ENCODE peak calls at places on chromosome 2, in ten cellular contexts. One of them, this sample, is unnamed.

GRCh38 chr2:128359841-128360240 is 41.2 kb upstream of the HS6ST1 start:
- DNase-seq in iPS DF 19.7: no peak
- DNase-seq in stimulated activated CD4-positive, alpha-beta T cell treated with anti-CD3 and anti-CD28 coated beads, Interleukin-2, amount 100 ng/mL, for 48 hours: no peak
- DNase-seq in G401: no peak
- DNase-seq in endothelial cell: no peak
- DNase-seq in amygdala: no peak
- DNase-seq in NCI-H510A treated with DMSO at 0.1 percent for 48 hours: no peak
- DNase-seq in hepatic stellate cell: no peak
- DNase-seq in WERI-Rb-1: no peak
- DNase-seq in GM12892: no peak
- DNase-seq in this sample: no peak

GRCh38 chr2:164792316-164793127 is 49.1 kb downstream of the COBLL1 start:
- DNase-seq in hepatic stellate cell: no peak
- DNase-seq in endothelial cell: no peak
- DNase-seq in stimulated activated CD4-positive, alpha-beta T cell treated with anti-CD3 and anti-CD28 coated beads, Interleukin-2, amount 100 ng/mL, for 48 hours: no peak
- DNase-seq in iPS DF 19.7: no peak
- DNase-seq in WERI-Rb-1: no peak
- DNase-seq in GM12892: no peak
- DNase-seq in amygdala: no peak
- DNase-seq in NCI-H510A treated with DMSO at 0.1 percent for 48 hours: no peak
- DNase-seq in G401: no peak
- DNase-seq in this sample: no peak

GRCh38 chr2:170554278-170554955 is 160.7 kb upstream of the SP5 start:
- DNase-seq in G401: no peak
- DNase-seq in NCI-H510A treated with DMSO at 0.1 percent for 48 hours: no peak
- DNase-seq in endothelial cell: no peak
- DNase-seq in stimulated activated CD4-positive, alpha-beta T cell treated with anti-CD3 and anti-CD28 coated beads, Interleukin-2, amount 100 ng/mL, for 48 hours: no peak
- DNase-seq in GM12892: no peak
- DNase-seq in WERI-Rb-1: no peak
- DNase-seq in hepatic stellate cell: no peak
- DNase-seq in iPS DF 19.7: no peak
- DNase-seq in amygdala: no peak
- DNase-seq in this sample: no peak

GRCh38 chr2:157468931-157469708 is 25.2 kb upstream of the CYTIP start:
- DNase-seq in NCI-H510A treated with DMSO at 0.1 percent for 48 hours: no peak
- DNase-seq in hepatic stellate cell: peak; percentile 46
- DNase-seq in WERI-Rb-1: no peak
- DNase-seq in G401: no peak
- DNase-seq in stimulated activated CD4-positive, alpha-beta T cell treated with anti-CD3 and anti-CD28 coated beads, Interleukin-2, amount 100 ng/mL, for 48 hours: no peak
- DNase-seq in GM12892: no peak
- DNase-seq in iPS DF 19.7: no peak
- DNase-seq in endothelial cell: no peak
- DNase-seq in amygdala: no peak
- DNase-seq in this sample: no peak

GRCh38 chr2:200257570-200257969 is 48.9 kb upstream of the SPATS2L start:
- DNase-seq in NCI-H510A treated with DMSO at 0.1 percent for 48 hours: no peak
- DNase-seq in iPS DF 19.7: no peak
- DNase-seq in hepatic stellate cell: no peak
- DNase-seq in stimulated activated CD4-positive, alpha-beta T cell treated with anti-CD3 and anti-CD28 coated beads, Interleukin-2, amount 100 ng/mL, for 48 hours: no peak
- DNase-seq in amygdala: no peak
- DNase-seq in GM12892: no peak
- DNase-seq in G401: no peak
- DNase-seq in endothelial cell: no peak
- DNase-seq in WERI-Rb-1: no peak
- DNase-seq in this sample: no peak

GRCh38 chr2:238562446-238562845 is 135.7 kb downstream of the ASB1 start:
- DNase-seq in GM12892: no peak
- DNase-seq in iPS DF 19.7: no peak
- DNase-seq in endothelial cell: no peak
- DNase-seq in G401: no peak
- DNase-seq in stimulated activated CD4-positive, alpha-beta T cell treated with anti-CD3 and anti-CD28 coated beads, Interleukin-2, amount 100 ng/mL, for 48 hours: no peak
- DNase-seq in amygdala: no peak
- DNase-seq in WERI-Rb-1: no peak
- DNase-seq in NCI-H510A treated with DMSO at 0.1 percent for 48 hours: no peak
- DNase-seq in hepatic stellate cell: no peak
- DNase-seq in this sample: no peak

GRCh38 chr2:106638043-106638442 is 150.9 kb downstream of the CD8B2 start:
- DNase-seq in GM12892: no peak
- DNase-seq in iPS DF 19.7: no peak
- DNase-seq in stimulated activated CD4-positive, alpha-beta T cell treated with anti-CD3 and anti-CD28 coated beads, Interleukin-2, amount 100 ng/mL, for 48 hours: no peak
- DNase-seq in amygdala: peak; percentile 3
- DNase-seq in NCI-H510A treated with DMSO at 0.1 percent for 48 hours: peak; percentile 77
- DNase-seq in hepatic stellate cell: peak; percentile 5
- DNase-seq in G401: peak; percentile 47
- DNase-seq in WERI-Rb-1: no peak
- DNase-seq in endothelial cell: no peak
- DNase-seq in this sample: peak; percentile 65

GRCh38 chr2:44931177-44931795 is 10.2 kb upstream of the SIX3 start:
- DNase-seq in GM12892: no peak
- DNase-seq in G401: no peak
- DNase-seq in NCI-H510A treated with DMSO at 0.1 percent for 48 hours: no peak
- DNase-seq in hepatic stellate cell: no peak
- DNase-seq in iPS DF 19.7: no peak
- DNase-seq in endothelial cell: no peak
- DNase-seq in stimulated activated CD4-positive, alpha-beta T cell treated with anti-CD3 and anti-CD28 coated beads, Interleukin-2, amount 100 ng/mL, for 48 hours: no peak
- DNase-seq in amygdala: no peak
- DNase-seq in WERI-Rb-1: no peak
- DNase-seq in this sample: no peak

GRCh38 chr2:9095690-9096089 is 92.2 kb upstream of the MBOAT2 start:
- DNase-seq in iPS DF 19.7: no peak
- DNase-seq in G401: peak; percentile 26
- DNase-seq in NCI-H510A treated with DMSO at 0.1 percent for 48 hours: no peak
- DNase-seq in endothelial cell: peak; percentile 28
- DNase-seq in amygdala: no peak
- DNase-seq in hepatic stellate cell: peak; percentile 68
- DNase-seq in GM12892: no peak
- DNase-seq in stimulated activated CD4-positive, alpha-beta T cell treated with anti-CD3 and anti-CD28 coated beads, Interleukin-2, amount 100 ng/mL, for 48 hours: no peak
- DNase-seq in WERI-Rb-1: no peak
- DNase-seq in this sample: no peak

GRCh38 chr2:114577657-114578056 is 135.2 kb downstream of the DPP10 start:
- DNase-seq in stimulated activated CD4-positive, alpha-beta T cell treated with anti-CD3 and anti-CD28 coated beads, Interleukin-2, amount 100 ng/mL, for 48 hours: no peak
- DNase-seq in G401: no peak
- DNase-seq in NCI-H510A treated with DMSO at 0.1 percent for 48 hours: no peak
- DNase-seq in iPS DF 19.7: no peak
- DNase-seq in amygdala: no peak
- DNase-seq in WERI-Rb-1: no peak
- DNase-seq in endothelial cell: no peak
- DNase-seq in GM12892: no peak
- DNase-seq in hepatic stellate cell: no peak
- DNase-seq in this sample: no peak

GRCh38 chr2:69097908-69098655 is 85.1 kb downstream of the ANTXR1 start:
- DNase-seq in GM12892: no peak
- DNase-seq in amygdala: no peak
- DNase-seq in hepatic stellate cell: no peak
- DNase-seq in endothelial cell: no peak
- DNase-seq in NCI-H510A treated with DMSO at 0.1 percent for 48 hours: no peak
- DNase-seq in WERI-Rb-1: no peak
- DNase-seq in iPS DF 19.7: no peak
- DNase-seq in G401: no peak
- DNase-seq in stimulated activated CD4-positive, alpha-beta T cell treated with anti-CD3 and anti-CD28 coated beads, Interleukin-2, amount 100 ng/mL, for 48 hours: no peak
- DNase-seq in this sample: no peak

This sample was measured in NCI-H2029 treated with DMSO at 0.1 percent for 48 hours.